ENCODE peak calls at places on chromosomes 6 and 20, in four cellular contexts. O is sigmoid colon, A is naive B cell, P is non-pigmented ciliary epithelial cell. Z is an unnamed sample.

GRCh38 chr6:30071858-30072257 is 3.7 kb downstream of the RNF39 start:
- DNase-seq in P (no peak), A (no peak), O (no peak), Z (no peak)

GRCh38 chr6:43328528-43328927 is 19.9 kb upstream of the CRIP3 start:
- DNase-seq in A (no peak), P (no peak), O (no peak), Z (no peak)

GRCh38 chr6:147176795-147177194 is 27.4 kb upstream of the STXBP5 start:
- DNase-seq in P (no peak), O (no peak), A (no peak), Z (no peak)

GRCh38 chr6:45576648-45577624 is 199.2 kb upstream of the SUPT3H start:
- DNase-seq in A (no peak), O (peak), P (no peak), Z (peak)

GRCh38 chr20:3797592-3798404 is 1.7 kb downstream of the CDC25B start:
- DNase-seq in A (no peak), O (no peak), P (no peak), Z (no peak)

GRCh38 chr6:135251416-135251815 is 70.3 kb downstream of the MYB start:
- DNase-seq in A (no peak), O (no peak), P (no peak), Z (no peak)

GRCh38 chr20:57048027-57048869 is 218.2 kb downstream of the BMP7 start:
- DNase-seq in P (no peak), A (no peak), O (peak), Z (peak)

GRCh38 chr6:156777866-156778614 is 862 bp downstream of the ARID1B start:
- DNase-seq in A (peak), O (peak), P (no peak), Z (peak)

GRCh38 chr6:35452186-35453090 is at the start of gene FANCE:
- DNase-seq in P (peak), A (peak), O (peak), Z (peak)

GRCh38 chr6:43708857-43709653 is 21.5 kb upstream of the MRPS18A start:
- DNase-seq in O (peak), P (peak), A (no peak), Z (peak)

GRCh38 chr20:25083773-25084615 is 2.1 kb upstream of the VSX1 start:
- DNase-seq in O (no peak), P (no peak), A (no peak), Z (no peak)

GRCh38 chr6:160882741-160883340 is 108.7 kb upstream of the MAP3K4 start:
- DNase-seq in O (no peak), A (no peak), P (no peak), Z (peak)

GRCh38 chr6:101085327-101085726 is 204.2 kb upstream of the ASCC3 start:
- DNase-seq in O (no peak), P (peak), A (no peak), Z (no peak)

GRCh38 chr6:163392533-163392932 is 22.0 kb upstream of the QKI start:
- DNase-seq in P (no peak), O (no peak), A (no peak), Z (no peak)

GRCh38 chr6:35650015-35650414 is 38.7 kb downstream of the FKBP5 start:
- DNase-seq in O (no peak), P (no peak), A (no peak), Z (no peak)

GRCh38 chr20:35568645-35569044 is 26.8 kb downstream of the ERGIC3 start:
- DNase-seq in P (no peak), O (no peak), A (peak), Z (no peak)

GRCh38 chr6:28489366-28490190 is 26.0 kb downstream of the GPX6 start:
- DNase-seq in A (no peak), O (peak), P (peak), Z (peak)